ENCODE peak calls at places on chromosome 11, in eight cellular contexts. S, T, B, O, Q, V, D and Z are unnamed samples.

GRCh38 chr11:13384837-13385417 is 78.1 kb downstream of the BTBD10 start:
- DNase-seq in Q (no peak), V (peak), D (peak), S (peak), O (peak), B (no peak), T (peak), Z (no peak)

GRCh38 chr11:113923572-113923971 is 19.0 kb downstream of the HTR3B start:
- DNase-seq in T (no peak), V (no peak), S (no peak), Q (no peak), B (no peak), D (no peak), O (no peak), Z (no peak)

GRCh38 chr11:92296138-92296515 is 71.5 kb downstream of the FAT3 start:
- DNase-seq in V (peak), S (peak), B (no peak), D (no peak), Q (no peak), O (no peak), T (peak), Z (no peak)

GRCh38 chr11:128488471-128488870 is 98.9 kb downstream of the ETS1 start:
- DNase-seq in T (peak), D (no peak), V (peak), O (no peak), S (peak), Q (no peak), B (no peak), Z (no peak)

GRCh38 chr11:77065878-77066228 is 918 bp upstream of the CAPN5 start:
- DNase-seq in O (no peak), Q (peak), T (peak), D (peak), V (no peak), S (peak), B (no peak), Z (no peak)

GRCh38 chr11:74754507-74755255 is 6.0 kb downstream of the RNF169 start:
- DNase-seq in D (no peak), V (peak), O (peak), Q (no peak), S (peak), T (peak), B (no peak), Z (no peak)

GRCh38 chr11:119585038-119585666 is 143.8 kb downstream of the NECTIN1 start:
- DNase-seq in D (peak), S (no peak), V (no peak), B (no peak), O (peak), Q (no peak), T (no peak), Z (no peak)

GRCh38 chr11:74485868-74486267 is 7.7 kb downstream of the LIPT2 start:
- DNase-seq in S (no peak), D (no peak), T (no peak), Q (no peak), V (no peak), O (no peak), B (no peak), Z (no peak)

GRCh38 chr11:64123102-64123434 is 42.8 kb downstream of the MACROD1 start:
- DNase-seq in Q (no peak), B (no peak), O (no peak), V (no peak), D (no peak), S (no peak), T (no peak), Z (no peak)

GRCh38 chr11:78290293-78291176 is 101.8 kb downstream of the USP35 start:
- DNase-seq in B (no peak), S (peak), Q (no peak), T (peak), D (no peak), O (peak), V (no peak), Z (no peak)

GRCh38 chr11:44852952-44853351 is 97.7 kb downstream of the TP53I11 start:
- DNase-seq in B (no peak), Q (no peak), S (no peak), O (no peak), V (no peak), D (no peak), T (no peak), Z (no peak)

GRCh38 chr11:78000193-78000592 is 5.7 kb upstream of the INTS4 start:
- DNase-seq in D (peak), V (peak), S (peak), O (peak), B (peak), Q (no peak), T (peak), Z (no peak)

GRCh38 chr11:65642014-65642671 is 4.2 kb downstream of the SIPA1 start:
- DNase-seq in B (no peak), D (peak), S (no peak), O (no peak), T (no peak), Q (peak), V (no peak), Z (no peak)

GRCh38 chr11:123360267-123360936 is 69.7 kb upstream of the GRAMD1B start:
- DNase-seq in B (no peak), V (no peak), S (no peak), D (no peak), O (no peak), Q (no peak), T (no peak), Z (no peak)

GRCh38 chr11:7639643-7640025 is 33.7 kb downstream of the CYB5R2 start:
- DNase-seq in V (no peak), Q (no peak), B (no peak), D (no peak), S (no peak), T (no peak), O (no peak), Z (no peak)

GRCh38 chr11:36389006-36389405 is 92.9 kb downstream of the PRR5L start:
- DNase-seq in Q (no peak), S (no peak), B (no peak), D (no peak), O (no peak), T (no peak), V (no peak), Z (no peak)

GRCh38 chr11:124804884-124805283 is 4.7 kb upstream of the MSANTD2 start:
- DNase-seq in V (no peak), S (no peak), D (no peak), Q (no peak), B (no peak), O (no peak), T (no peak), Z (no peak)

GRCh38 chr11:121650520-121651266 is 197.9 kb upstream of the SORL1-AS1 start:
- DNase-seq in Q (no peak), V (no peak), D (no peak), B (no peak), T (no peak), O (no peak), S (no peak), Z (no peak)

GRCh38 chr11:67055812-67056211 is 835 bp upstream of the RHOD start:
- DNase-seq in S (peak), O (no peak), T (no peak), B (no peak), V (no peak), D (no peak), Q (no peak), Z (no peak)

GRCh38 chr11:74951241-74951640 is 2.2 kb downstream of the SPCS2 start:
- DNase-seq in V (no peak), S (no peak), D (no peak), O (no peak), Q (no peak), T (no peak), B (no peak), Z (no peak)

GRCh38 chr11:19226378-19227195 is 14.2 kb downstream of the E2F8 start:
- DNase-seq in D (no peak), T (no peak), O (no peak), S (no peak), Q (no peak), V (no peak), B (no peak), Z (no peak)

GRCh38 chr11:33893711-33894401 is 2.0 kb upstream of the LMO2 start:
- DNase-seq in T (peak), S (no peak), Q (no peak), V (no peak), O (no peak), B (peak), D (no peak), Z (peak)

GRCh38 chr11:73189315-73189714 is 28.8 kb upstream of the P2RY2 start:
- DNase-seq in B (no peak), O (no peak), V (no peak), T (no peak), S (no peak), Q (no peak), D (no peak), Z (peak)

GRCh38 chr11:62707277-62707771 is at the start of the genes BSCL2 and GNG3:
- DNase-seq in T (no peak), V (no peak), Q (no peak), O (no peak), S (no peak), B (no peak), D (peak), Z (no peak)

GRCh38 chr11:130216591-130217132 is 57.1 kb downstream of the ST14 start:
- DNase-seq in S (no peak), B (no peak), T (no peak), O (no peak), V (no peak), D (peak), Q (peak), Z (no peak)

GRCh38 chr11:72226701-72227100 is 2.1 kb downstream of the INPPL1 start:
- DNase-seq in B (no peak), O (no peak), S (no peak), V (no peak), T (no peak), Q (peak), D (no peak), Z (no peak)

GRCh38 chr11:117768506-117768905 is 28.5 kb downstream of the DSCAML1 start:
- DNase-seq in Q (no peak), T (no peak), O (no peak), V (no peak), D (no peak), B (no peak), S (no peak), Z (no peak)

GRCh38 chr11:124209824-124210357 is 26.7 kb downstream of the OR10D3 start:
- DNase-seq in V (no peak), S (no peak), T (no peak), Q (no peak), O (no peak), B (no peak), D (no peak), Z (no peak)

GRCh38 chr11:47565340-47566165 is at the start of gene PTPMT1:
- DNase-seq in S (peak), D (peak), T (peak), V (peak), O (peak), Q (peak), B (peak), Z (peak)

GRCh38 chr11:116217006-116217405 is 555.8 kb downstream of the BUD13 start:
- DNase-seq in B (no peak), O (no peak), T (peak), Q (peak), V (no peak), S (peak), D (peak), Z (peak)

GRCh38 chr11:48167380-48167779 is 49.2 kb upstream of the OR4B1 start:
- DNase-seq in D (no peak), T (no peak), B (no peak), O (no peak), S (peak), Q (no peak), V (no peak), Z (no peak)